ENCODE peak calls at places on chromosomes 5 and 9, in ten cellular contexts. L is heart right ventricle, T is fibroblast of pulmonary artery, E is astrocyte, O is retinal pigment epithelial cell, J is PC-3, G is choroid plexus epithelial cell, B is Calu3, Q is GM12865, A is prostate gland. R is an unnamed sample.

GRCh38 chr9:86287013-86287412 is 4.7 kb upstream of the ISCA1 start:
- DNase-seq in L (no peak), Q (peak; percentile 55), T (peak; percentile 60), B (no peak), A (no peak), E (peak; percentile 47), J (peak; percentile 39), O (no peak), G (peak; percentile 84), R (no peak)

GRCh38 chr5:67038817-67039603 is 157.6 kb downstream of the CD180 start:
- DNase-seq in J (peak; percentile 62), O (no peak), L (no peak), T (peak; percentile 69), Q (no peak), G (peak; percentile 72), A (no peak), E (peak; percentile 94), B (no peak), R (no peak)

GRCh38 chr5:94057217-94057616 is 315.8 kb upstream of the POU5F2 start:
- DNase-seq in J (no peak), Q (no peak), G (no peak), O (no peak), B (no peak), T (no peak), A (no peak), E (no peak), L (no peak), R (no peak)

GRCh38 chr5:178425621-178426068 is 164.5 kb downstream of the COL23A1 start:
- DNase-seq in G (no peak), Q (no peak), B (no peak), A (no peak), O (no peak), T (no peak), E (no peak), J (no peak), L (no peak), R (peak; percentile 64)

GRCh38 chr5:133260715-133261114 is 208.9 kb downstream of the HSPA4 start:
- DNase-seq in Q (no peak), J (peak; percentile 10), O (no peak), T (no peak), A (no peak), L (no peak), E (no peak), G (peak; percentile 36), B (no peak), R (no peak)

GRCh38 chr5:124453221-124454032 is 293.0 kb downstream of the ZNF608 start:
- DNase-seq in B (peak; percentile 44), G (peak; percentile 73), E (peak; percentile 90), T (peak; percentile 30), J (peak; percentile 65), A (no peak), Q (peak; percentile 92), O (no peak), L (no peak), R (no peak)

GRCh38 chr9:133876836-133877235 is 115.3 kb downstream of the VAV2 start:
- DNase-seq in E (no peak), J (no peak), L (no peak), Q (no peak), A (no peak), B (no peak), O (no peak), T (no peak), G (no peak), R (no peak)

GRCh38 chr5:93789173-93790070 is 48.0 kb upstream of the POU5F2 start:
- DNase-seq in T (peak; percentile 46), G (peak; percentile 81), A (no peak), J (peak; percentile 90), O (peak; percentile 51), E (peak; percentile 82), L (no peak), B (no peak), Q (no peak), R (no peak)

GRCh38 chr9:132582786-132583583 is 579 bp downstream of the BARHL1 start:
- DNase-seq in B (no peak), J (no peak), G (no peak), E (no peak), L (no peak), Q (no peak), A (no peak), T (no peak), O (no peak), R (no peak)

GRCh38 chr9:99222416-99223280 is 566 bp downstream of the SEC61B start:
- DNase-seq in O (no peak), Q (no peak), J (no peak), A (no peak), L (no peak), T (no peak), E (peak; percentile 6), B (no peak), G (peak; percentile 27), R (no peak)

GRCh38 chr5:171485668-171486067 is 66.2 kb downstream of the FGF18 start:
- DNase-seq in L (no peak), O (no peak), J (no peak), G (no peak), T (no peak), Q (no peak), B (no peak), A (no peak), E (no peak), R (no peak)

GRCh38 chr5:74184649-74185048 is 455.9 kb downstream of the ENC1 start:
- DNase-seq in T (no peak), E (no peak), Q (no peak), L (no peak), A (no peak), O (no peak), B (no peak), G (no peak), J (no peak), R (no peak)

GRCh38 chr5:74186351-74187315 is 453.9 kb downstream of the ENC1 start:
- DNase-seq in O (no peak), T (no peak), A (no peak), L (no peak), J (no peak), B (no peak), Q (no peak), E (peak; percentile 95), G (no peak), R (no peak)

GRCh38 chr5:74183041-74183440 is 457.5 kb downstream of the ENC1 start:
- DNase-seq in O (no peak), L (no peak), Q (no peak), T (no peak), J (no peak), A (no peak), G (no peak), B (no peak), E (no peak), R (no peak)

GRCh38 chr5:74187757-74188156 is 452.8 kb downstream of the ENC1 start:
- DNase-seq in A (no peak), O (no peak), J (no peak), Q (no peak), G (peak; percentile 15), E (no peak), B (no peak), L (no peak), T (no peak), R (no peak)

DNA sequence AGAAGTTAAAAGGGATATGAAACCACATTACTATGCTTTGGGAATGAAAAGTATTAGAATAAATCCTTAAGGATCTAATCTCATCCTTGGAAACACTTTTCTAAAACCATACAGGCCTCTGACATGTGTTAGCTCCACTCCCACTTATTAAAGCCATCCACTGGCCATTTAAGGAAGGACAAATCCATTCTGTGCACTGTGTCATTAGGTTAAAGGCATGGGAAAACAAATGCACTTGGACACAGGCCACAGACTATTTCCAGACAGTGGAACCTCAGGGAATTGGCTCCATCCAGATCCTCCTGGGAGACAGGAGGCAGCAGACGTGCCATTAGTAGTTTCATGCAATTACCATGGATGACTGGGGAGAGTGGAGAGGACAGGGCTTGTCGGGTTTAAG is 454.9 kb downstream of the ENC1 start:
- DNase-seq in G (no peak), J (no peak), A (no peak), Q (no peak), B (no peak), T (peak; percentile 23), L (peak; percentile 57), O (no peak), E (peak; percentile 70), R (no peak)
- TF ChIP-seq CTCF in G (no peak), J (no peak), A (no peak), Q (no peak), B (no peak), T (no peak), L (no peak), O (peak; percentile 6), E (no peak), R (no peak)

GRCh38 chr9:130262771-130263170 is 2.8 kb upstream of the HMCN2 start:
- DNase-seq in L (no peak), E (no peak), A (no peak), O (no peak), G (no peak), B (no peak), Q (no peak), T (no peak), J (no peak), R (no peak)

GRCh38 chr9:130262061-130262745 is 3.4 kb upstream of the HMCN2 start:
- DNase-seq in L (no peak), O (no peak), T (no peak), A (no peak), E (no peak), J (no peak), Q (no peak), B (no peak), G (no peak), R (no peak)

GRCh38 chr9:130264414-130265350 is 878 bp upstream of the HMCN2 start:
- DNase-seq in A (no peak), O (no peak), E (no peak), Q (no peak), J (no peak), G (no peak), L (no peak), B (no peak), T (no peak), R (no peak)

GRCh38 chr9:130265431-130266235 is at the start of gene HMCN2:
- DNase-seq in T (no peak), G (peak; percentile 9), A (no peak), O (no peak), B (no peak), J (no peak), Q (no peak), E (no peak), L (peak; percentile 57), R (no peak)

GRCh38 chr9:130263601-130264413 is 1.8 kb upstream of the HMCN2 start:
- DNase-seq in J (peak; percentile 42), O (no peak), A (no peak), L (no peak), Q (no peak), G (no peak), B (no peak), E (peak; percentile 18), T (no peak), R (no peak)
- TF ChIP-seq CTCF in J (peak; percentile 47), O (peak; percentile 6), A (no peak), L (no peak), Q (no peak), G (no peak), B (no peak), E (no peak), T (no peak), R (no peak)

GRCh38 chr5:59724482-59725392 is 168.8 kb downstream of the PDE4D start:
- DNase-seq in B (peak; percentile 68), E (no peak), O (no peak), Q (peak; percentile 61), A (no peak), L (no peak), G (peak; percentile 81), T (peak; percentile 80), J (peak; percentile 58), R (no peak)
- TF ChIP-seq CTCF in B (peak; percentile 76), E (peak; percentile 73), O (peak; percentile 80), Q (peak; percentile 75), A (no peak), L (peak; percentile 23), G (peak; percentile 81), T (peak; percentile 83), J (peak; percentile 70), R (peak; percentile 71)

GRCh38 chr5:168076561-168076991 is 214.9 kb upstream of the WWC1 start:
- DNase-seq in B (peak; percentile 57), T (peak; percentile 51), O (no peak), Q (peak; percentile 36), A (peak; percentile 61), E (no peak), G (peak; percentile 56), L (peak; percentile 28), J (peak; percentile 25), R (peak; percentile 88)
- TF ChIP-seq CTCF in B (peak; percentile 71), T (peak; percentile 53), O (peak; percentile 67), Q (peak; percentile 50), A (no peak), E (peak; percentile 34), G (peak; percentile 75), L (peak; percentile 6), J (peak; percentile 60), R (peak; percentile 70)

R was measured in osteocyte.